ENCODE peak calls at places on chromosomes 13 and 19, in five cellular contexts. A is neuronal stem cell, M is transverse colon, P is fibroblast of the aortic adventitia, T is hepatic stellate cell. E is an unnamed sample.

GRCh38 chr19:58038688-58039204 is 4.9 kb downstream of the ZSCAN1 start:
- DNase-seq in T (no peak), A (no peak), M (no peak), P (no peak), E (no peak)

GRCh38 chr13:20334309-20334708 is 102.2 kb upstream of the GJB6 start:
- DNase-seq in T (no peak), A (no peak), M (no peak), P (no peak), E (no peak)

GRCh38 chr13:55815458-55816033 is 1325.2 kb upstream of the PRR20A start:
- DNase-seq in A (no peak), P (no peak), T (no peak), M (no peak), E (no peak)

GRCh38 chr19:38441660-38442348 is 8.3 kb downstream of the RYR1 start:
- DNase-seq in A (no peak), M (no peak), P (peak), T (no peak), E (no peak)

GRCh38 chr13:69856331-69856730 is 251.3 kb upstream of the ATXN8OS start:
- DNase-seq in A (peak), M (no peak), P (no peak), T (no peak), E (no peak)

GRCh38 chr13:113625965-113626661 is 31.9 kb downstream of the ATP4B start:
- DNase-seq in M (no peak), P (peak), A (no peak), T (peak), E (no peak)

GRCh38 chr13:19586904-19587634 is 25.7 kb upstream of the TPTE2 start:
- DNase-seq in M (peak), P (no peak), T (no peak), A (no peak), E (no peak)

GRCh38 chr13:59722580-59722900 is 441.2 kb downstream of the DIAPH3 start:
- DNase-seq in T (no peak), M (no peak), A (no peak), P (no peak), E (no peak)

GRCh38 chr19:51702103-51702753 is 9.1 kb downstream of the SPACA6 start:
- DNase-seq in P (peak), A (no peak), T (no peak), M (peak), E (peak)

E was measured in uterus.